ENCODE peak calls at places on chromosomes 7 and 10, in eight cellular contexts. R is frontal cortex; C is stimulated activated CD4-positive, alpha-beta T cell treated with anti-CD3 and anti-CD28 coated beads, Interleukin-15, amount 100 ng/mL, for 48 hours; Z is substantia nigra; B is endothelial cell; K is esophagus squamous epithelium; I is HT1080; G is astrocyte of the spinal cord. L is an unnamed sample.

GRCh38 chr7:35331730-35332678 is 78.1 kb upstream of the TBX20 start:
- DNase-seq in R (no peak), C (no peak), Z (no peak), B (no peak), K (no peak), I (no peak), G (no peak), L (no peak)

GRCh38 chr7:30682131-30683083 is at the start of gene CRHR2:
- DNase-seq in R (peak), C (no peak), Z (no peak), B (peak), K (no peak), I (no peak), G (no peak), L (no peak)

GRCh38 chr7:26525413-26526287 is 234.0 kb downstream of the SNX10 start:
- DNase-seq in R (no peak), C (no peak), Z (no peak), B (no peak), K (no peak), I (no peak), G (no peak), L (no peak)

GRCh38 chr10:10320981-10321380 is 696.7 kb upstream of the CELF2 start:
- DNase-seq in R (no peak), C (no peak), Z (no peak), B (no peak), K (no peak), I (peak), G (peak), L (no peak)

GRCh38 chr10:11837372-11838161 is 14.4 kb downstream of the PROSER2 start:
- DNase-seq in R (no peak), C (no peak), Z (no peak), B (no peak), K (no peak), I (no peak), G (no peak), L (no peak)

GRCh38 chr7:138239244-138239643 is 163.0 kb downstream of the AKR1D1 start:
- DNase-seq in R (no peak), C (no peak), Z (no peak), B (no peak), K (no peak), I (peak), G (no peak), L (no peak)

GRCh38 chr7:34311591-34311990 is 346.4 kb upstream of the NPSR1 start:
- DNase-seq in R (no peak), C (no peak), Z (no peak), B (no peak), K (no peak), I (no peak), G (peak), L (no peak)

GRCh38 chr7:94620703-94621118 is 35.2 kb downstream of the SGCE start:
- DNase-seq in R (no peak), C (peak), Z (no peak), B (no peak), K (no peak), I (peak), G (peak), L (peak)

GRCh38 chr7:71488308-71488707 is 356.4 kb downstream of the GALNT17 start:
- DNase-seq in R (no peak), C (no peak), Z (no peak), B (no peak), K (no peak), I (peak), G (peak), L (no peak)

GRCh38 chr7:98681951-98682350 is 64.9 kb downstream of the NPTX2 start:
- DNase-seq in R (no peak), C (no peak), Z (no peak), B (no peak), K (no peak), I (no peak), G (no peak), L (no peak)

GRCh38 chr10:64574371-64574770 is 1053.2 kb downstream of the REEP3 start:
- DNase-seq in R (no peak), C (no peak), Z (no peak), B (no peak), K (no peak), I (peak), G (no peak), L (no peak)

GRCh38 chr7:98993024-98993897 is 114.9 kb downstream of the TRRAP start:
- DNase-seq in R (no peak), C (no peak), Z (no peak), B (no peak), K (no peak), I (no peak), G (no peak), L (no peak)

GRCh38 chr7:140262242-140262903 is 85.6 kb upstream of the KDM7A start:
- DNase-seq in R (no peak), C (peak), Z (no peak), B (no peak), K (no peak), I (no peak), G (no peak), L (no peak)

GRCh38 chr10:45160266-45160665 is 155.1 kb downstream of the OR13A1 start:
- DNase-seq in R (no peak), C (no peak), Z (no peak), B (no peak), K (no peak), I (peak), G (peak), L (no peak)

GRCh38 chr10:63133787-63134557 is 844 bp downstream of the NRBF2 start:
- DNase-seq in R (no peak), C (no peak), Z (peak), B (no peak), K (no peak), I (no peak), G (peak), L (no peak)

GRCh38 chr7:44261239-44261638 is 60.5 kb downstream of the YKT6 start:
- DNase-seq in R (no peak), C (no peak), Z (no peak), B (no peak), K (no peak), I (no peak), G (no peak), L (no peak)

GRCh38 chr7:106128846-106129245 is 16.7 kb upstream of the SYPL1 start:
- DNase-seq in R (no peak), C (no peak), Z (no peak), B (no peak), K (no peak), I (no peak), G (no peak), L (no peak)

GRCh38 chr7:73716318-73716890 is 3.1 kb downstream of the STX1A start:
- DNase-seq in R (no peak), C (no peak), Z (no peak), B (no peak), K (no peak), I (no peak), G (no peak), L (no peak)

GRCh38 chr10:120600871-120601644 is 144.0 kb downstream of the PLPP4 start:
- DNase-seq in R (no peak), C (no peak), Z (no peak), B (peak), K (no peak), I (peak), G (peak), L (no peak)

GRCh38 chr10:71244638-71245419 is 32.5 kb downstream of the UNC5B start:
- DNase-seq in R (no peak), C (no peak), Z (no peak), B (no peak), K (no peak), I (peak), G (peak), L (no peak)

GRCh38 chr7:30170460-30171197 is 35.8 kb downstream of the MTURN start:
- DNase-seq in R (no peak), C (no peak), Z (no peak), B (no peak), K (no peak), I (no peak), G (no peak), L (no peak)

GRCh38 chr7:42932861-42933591 is 850 bp downstream of the MRPL32 start:
- DNase-seq in R (no peak), C (no peak), Z (no peak), B (no peak), K (no peak), I (no peak), G (peak), L (no peak)

GRCh38 chr10:131846224-131847101 is 54.3 kb upstream of the PPP2R2D start:
- DNase-seq in R (no peak), C (no peak), Z (no peak), B (no peak), K (no peak), I (no peak), G (no peak), L (no peak)

L was measured in omental fat pad.